ENCODE peak calls at places on chromosome 10, in seven cellular contexts. D, A, O, M, E, B and S are unnamed samples.

GRCh38 chr10:73785721-73786511 is 510 bp downstream of the ZSWIM8 start:
- DNase-seq in A (peak; percentile 46), D (peak; percentile 54), E (peak; percentile 65), O (peak; percentile 69), M (no peak), B (peak; percentile 65), S (no peak)

GRCh38 chr10:80964955-80965614 is 427.4 kb downstream of the SH2D4B start:
- DNase-seq in D (peak; percentile 2), E (no peak), M (no peak), B (no peak), A (no peak), O (no peak), S (no peak)

GRCh38 chr10:72218756-72219155 is 2.7 kb upstream of the ASCC1 start:
- DNase-seq in E (no peak), D (no peak), M (no peak), A (no peak), O (no peak), B (no peak), S (no peak)

GRCh38 chr10:79179404-79180309 is 110.9 kb downstream of the ZMIZ1 start:
- DNase-seq in B (no peak), E (no peak), O (no peak), A (no peak), D (peak; percentile 31), M (no peak), S (no peak)

GRCh38 chr10:129877773-129878371 is 86.2 kb downstream of the EBF3 start:
- DNase-seq in M (no peak), D (peak; percentile 41), O (no peak), B (no peak), A (no peak), E (no peak), S (no peak)

GRCh38 chr10:64519831-64520230 is 998.6 kb downstream of the REEP3 start:
- DNase-seq in O (no peak), A (no peak), E (no peak), B (no peak), D (no peak), M (no peak), S (no peak)

GRCh38 chr10:58950618-58951017 is 225.8 kb upstream of the PHYHIPL start:
- DNase-seq in A (no peak), D (no peak), M (no peak), O (no peak), B (no peak), E (peak; percentile 18), S (no peak)

GRCh38 chr10:11631890-11632587 is 20.6 kb upstream of the USP6NL start:
- DNase-seq in O (no peak), B (no peak), E (no peak), A (no peak), D (peak; percentile 81), M (no peak), S (no peak)

GRCh38 chr10:132311338-132311939 is 3.7 kb upstream of the STK32C start:
- DNase-seq in O (no peak), A (no peak), M (no peak), B (peak; percentile 23), E (no peak), D (no peak), S (no peak)

GRCh38 chr10:14184841-14185500 is 145.8 kb downstream of the FRMD4A start:
- DNase-seq in D (peak; percentile 74), E (peak; percentile 32), A (no peak), O (peak; percentile 15), M (no peak), B (no peak), S (no peak)

GRCh38 chr10:44510716-44511115 is 125.8 kb upstream of the CXCL12 start:
- DNase-seq in B (no peak), D (no peak), M (no peak), O (no peak), E (peak; percentile 23), A (no peak), S (no peak)

GRCh38 chr10:19302117-19302516 is 253.5 kb downstream of the MALRD1 start:
- DNase-seq in M (no peak), E (peak; percentile 90), D (no peak), B (no peak), O (no peak), A (no peak), S (no peak)

GRCh38 chr10:97117372-97117771 is 68.4 kb downstream of the SLIT1 start:
- DNase-seq in D (peak; percentile 33), A (no peak), O (no peak), E (no peak), B (no peak), M (no peak), S (no peak)

GRCh38 chr10:92756233-92757065 is 66.7 kb downstream of the HHEX start:
- DNase-seq in M (no peak), E (peak; percentile 44), D (peak; percentile 97), B (no peak), O (no peak), A (no peak), S (no peak)

GRCh38 chr10:50968386-50969091 is 83.1 kb upstream of the A1CF start:
- DNase-seq in E (no peak), A (no peak), M (no peak), D (no peak), B (no peak), O (no peak), S (no peak)

GRCh38 chr10:12241810-12242529 is 46.0 kb downstream of the CDC123 start:
- DNase-seq in O (no peak), D (no peak), A (peak; percentile 84), M (no peak), B (no peak), E (peak; percentile 53), S (no peak)

GRCh38 chr10:110016957-110017514 is 9.3 kb downstream of the ADD3 start:
- DNase-seq in A (no peak), O (no peak), E (no peak), M (no peak), D (no peak), B (no peak), S (no peak)

GRCh38 chr10:75350791-75351190 is 50.8 kb downstream of the ZNF503 start:
- DNase-seq in E (peak; percentile 80), A (no peak), B (no peak), D (no peak), M (no peak), O (no peak), S (no peak)

GRCh38 chr10:3116508-3117100 is 49.3 kb downstream of the PFKP start:
- DNase-seq in E (no peak), D (no peak), M (no peak), A (peak; percentile 36), B (no peak), O (no peak), S (no peak)

GRCh38 chr10:61283489-61284221 is 169.5 kb downstream of the TMEM26 start:
- DNase-seq in A (no peak), M (no peak), E (no peak), D (no peak), B (no peak), O (no peak), S (no peak)